ENCODE peak calls at places on chromosomes 3 and 15, in six cellular contexts. D is left lung; I is lung; O is right cardiac atrium; S is A549; Z is naive thymus-derived CD4-positive, alpha-beta T cell. K is an unnamed sample. For H3K4me1, the result is how much of the 10 kb centered on the place peaks cover.

GRCh38 chr3:89256395-89256794 is 149.0 kb downstream of the EPHA3 start:
- ATAC-seq in D (no peak), I (no peak), O (no peak), S (no peak), Z (no peak), K (no peak)

GRCh38 chr3:113832477-113833164 is 6.0 kb upstream of the GRAMD1C start:
- ATAC-seq in D (no peak), I (no peak), O (no peak), S (no peak), Z (no peak), K (no peak)

GRCh38 chr3:74750901-74751300 is 136.4 kb upstream of the CNTN3 start:
- ATAC-seq in D (no peak), I (no peak), O (no peak), S (no peak), Z (no peak), K (no peak)

GRCh38 chr3:72039677-72040076 is 254.7 kb upstream of the PROK2 start:
- ATAC-seq in D (no peak), I (no peak), O (no peak), S (no peak), Z (no peak), K (no peak)

GRCh38 chr15:33089878-33090757 is 104.4 kb downstream of the FMN1 start:
- ATAC-seq in D (peak), I (peak), O (peak), S (no peak), Z (no peak), K (peak)

GRCh38 chr3:42545284-42545900 is 36.4 kb downstream of the SEC22C start:
- ATAC-seq in D (peak), I (no peak), O (peak), S (no peak), Z (no peak), K (no peak)

GRCh38 chr15:73991260-73991659 is 835 bp downstream of the STOML1 start:
- ATAC-seq in D (peak), I (peak), O (peak), S (no peak), Z (no peak), K (peak)

GRCh38 chr15:51602484-51602883 is 20.1 kb downstream of the DMXL2 start:
- ATAC-seq in D (no peak), I (no peak), O (no peak), S (no peak), Z (no peak), K (no peak)

GRCh38 chr3:70857926-70858325 is 545.5 kb upstream of the MDFIC2 start:
- ATAC-seq in D (no peak), I (no peak), O (no peak), S (no peak), Z (no peak), K (no peak)

GRCh38 chr3:39313289-39313688 is 16.2 kb upstream of the CCR8 start:
- ATAC-seq in D (no peak), I (no peak), O (no peak), S (no peak), Z (no peak), K (no peak)

GRCh38 chr3:59759298-59760169 is 709.7 kb upstream of the CFAP20DC start:
- ATAC-seq in D (no peak), I (no peak), O (peak), S (no peak), Z (no peak), K (no peak)

GRCh38 chr3:51672083-51672475 is 1.0 kb downstream of the TEX264 start:
- ATAC-seq in D (no peak), I (no peak), O (no peak), S (no peak), Z (no peak), K (no peak)

GRCh38 chr15:56233549-56233948 is 10.1 kb downstream of the RFX7 start:
- ATAC-seq in D (no peak), I (no peak), O (no peak), S (no peak), Z (no peak), K (no peak)

GRCh38 chr15:81531141-81531592 is 157.2 kb upstream of the TMC3 start:
- ATAC-seq in D (no peak), I (no peak), O (peak), S (no peak), Z (no peak), K (no peak)

GRCh38 chr3:62667714-62668113 is 207.5 kb downstream of the CADPS start:
- ATAC-seq in D (no peak), I (no peak), O (no peak), S (peak), Z (no peak), K (no peak)

GRCh38 chr3:125916376-125916978 is 52.5 kb upstream of the ROPN1B start:
- ATAC-seq in D (peak), I (peak), O (peak), S (peak), Z (peak), K (peak)

GRCh38 chr15:40002295-40002694 is 36.7 kb downstream of the SRP14 start:
- ATAC-seq in D (no peak), I (no peak), O (no peak), S (no peak), Z (no peak), K (no peak)

GRCh38 chr15:29740692-29741311 is 81.5 kb downstream of the TJP1 start:
- ATAC-seq in D (no peak), I (no peak), O (no peak), S (peak), Z (no peak), K (no peak)

GRCh38 chr3:186070550-186070949 is 38.3 kb downstream of the ETV5 start:
- ATAC-seq in D (no peak), I (no peak), O (no peak), S (no peak), Z (no peak), K (no peak)

GRCh38 chr15:67937153-67937761 is 97.4 kb upstream of the RNU6-1 start:
- ATAC-seq in D (no peak), I (no peak), O (peak), S (peak), Z (no peak), K (no peak)

GRCh38 chr3:124837065-124837464 is 50.1 kb downstream of the ITGB5 start:
- ATAC-seq in D (no peak), I (no peak), O (peak), S (no peak), Z (no peak), K (peak)

GRCh38 chr3:141740349-141740748 is 2.3 kb downstream of the RNF7 start:
- ATAC-seq in D (no peak), I (no peak), O (no peak), S (no peak), Z (no peak), K (no peak)

GRCh38 chr15:31081568-31082250 is 19.8 kb downstream of the TRPM1 start:
- ATAC-seq in D (peak), I (peak), O (no peak), S (peak), Z (no peak), K (no peak)

GRCh38 chr15:80978685-80979084 is 10.9 kb downstream of the MESD start:
- ATAC-seq in D (peak), I (no peak), O (no peak), S (no peak), Z (no peak), K (no peak)

GRCh38 chr3:100209948-100210776 is 50.6 kb upstream of the TBC1D23 start:
- ATAC-seq in D (peak), I (no peak), O (peak), S (no peak), Z (peak), K (peak)

GRCh38 chr3:126983653-126984390 is 907 bp downstream of the PLXNA1 start:
- ATAC-seq in D (peak), I (no peak), O (peak), S (no peak), Z (no peak), K (peak)

GRCh38 chr15:60526127-60526616 is 47.2 kb upstream of the ICE2 start:
- ATAC-seq in D (no peak), I (no peak), O (peak), S (no peak), Z (peak), K (no peak)

GRCh38 chr3:165883866-165884478 is 46.7 kb upstream of the BCHE start:
- ATAC-seq in D (no peak), I (no peak), O (no peak), S (peak), Z (no peak), K (no peak)

GRCh38 chr15:68364028-68364659 is 67.8 kb downstream of the ITGA11 start:
- ATAC-seq in D (no peak), I (no peak), O (peak), S (no peak), Z (no peak), K (no peak)

GRCh38 chr3:169923189-169923588 is 11.8 kb downstream of the SAMD7 start:
- ATAC-seq in D (no peak), I (no peak), O (peak), S (no peak), Z (no peak), K (no peak)

GRCh38 chr15:79071901-79072300 is 18.7 kb downstream of the RASGRF1 start:
- ATAC-seq in D (peak), I (no peak), O (peak), S (no peak), Z (no peak), K (peak)

GRCh38 chr3:108047987-108048386 is 42.8 kb downstream of the CD47 start:
- ATAC-seq in D (no peak), I (no peak), O (no peak), S (no peak), Z (no peak), K (no peak)

GRCh38 chr3:6119367-6119766 is 741.5 kb upstream of the GRM7 start:
- ATAC-seq in D (no peak), I (no peak), O (no peak), S (no peak), Z (no peak), K (no peak)

GRCh38 chr15:99324082-99324620 is 72.9 kb downstream of the LRRC28 start:
- ATAC-seq in D (peak), I (peak), O (peak), S (peak), Z (no peak), K (peak)

GRCh38 chr3:194198938-194199337 is 63.0 kb downstream of the HES1 start:
- ATAC-seq in D (no peak), I (no peak), O (no peak), S (no peak), Z (no peak), K (no peak)

GRCh38 chr3:71066849-71067261 is 516.7 kb downstream of the FOXP1 start:
- ATAC-seq in D (peak), I (no peak), O (no peak), S (no peak), Z (peak), K (peak)

GRCh38 chr15:79432345-79433311 is 492 bp downstream of the MINAR1 start:
- ATAC-seq in D (peak), I (no peak), O (peak), S (peak), Z (no peak), K (no peak)

GRCh38 chr3:123783811-123784210 is 100.3 kb downstream of the MYLK start:
- ATAC-seq in D (no peak), I (no peak), O (peak), S (no peak), Z (no peak), K (no peak)

GRCh38 chr3:191376742-191377141 is 46.4 kb upstream of the UTS2B start:
- ATAC-seq in D (peak), I (no peak), O (peak), S (no peak), Z (no peak), K (no peak)

DNA sequence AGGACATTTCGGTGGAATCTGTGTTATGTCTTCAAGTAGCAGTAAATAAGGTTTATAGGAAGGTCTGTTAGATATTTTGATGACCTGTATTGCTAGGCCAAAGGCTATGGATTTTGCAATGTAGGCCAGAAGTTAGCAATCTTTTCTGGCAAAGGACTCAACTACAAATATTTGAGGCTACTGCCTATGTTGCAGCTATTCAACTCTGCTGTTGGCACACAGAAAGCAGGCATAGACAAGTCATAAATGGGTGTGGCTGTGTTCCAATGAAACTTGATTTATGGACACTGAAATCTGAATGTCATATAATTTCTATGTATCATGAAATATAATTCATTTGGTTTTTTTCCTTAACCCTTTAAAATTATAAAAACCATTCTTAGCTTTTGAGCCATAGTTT is 438.7 kb upstream of the C2CD4B start:
- ATAC-seq in D (no peak), I (no peak), O (peak), S (peak), Z (no peak), K (peak)
- H3K4me1 ChIP-seq in D (under half), I (under half), O (under half), S (half or more), Z (under half), K (under half)

GRCh38 chr15:69760263-69760855 is 307.7 kb downstream of the RPLP1 start:
- ATAC-seq in D (peak), I (peak), O (peak), S (no peak), Z (peak), K (peak)
- H3K4me1 ChIP-seq in D (under half), I (under half), O (under half), S (under half), Z (half or more), K (under half)

GRCh38 chr3:129018271-129018670 is 17.2 kb downstream of the EFCC1 start:
- ATAC-seq in D (peak), I (no peak), O (no peak), S (no peak), Z (no peak), K (no peak)
- H3K4me1 ChIP-seq in D (under half), I (under half), O (under half), S (under half), Z (under half), K (under half)

DNA sequence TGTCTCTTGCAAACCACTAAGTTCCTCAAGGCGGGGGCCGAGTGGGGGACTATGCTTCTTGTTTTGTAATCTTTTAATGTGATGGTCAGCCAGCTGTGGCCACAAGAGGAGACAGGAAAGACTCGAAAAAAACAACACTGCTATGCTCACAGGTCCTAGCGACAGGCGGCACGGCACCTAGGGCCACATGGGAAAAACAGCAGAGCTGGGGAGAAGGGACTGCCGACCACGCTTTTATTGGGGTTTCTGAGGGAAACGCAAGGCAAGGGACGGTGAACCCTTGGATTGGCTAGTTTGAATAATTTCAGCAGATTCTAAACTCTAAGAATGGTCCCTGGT is 110.3 kb downstream of the AQP9 start:
- ATAC-seq in D (no peak), I (no peak), O (no peak), S (no peak), Z (no peak), K (no peak)
- H3K4me1 ChIP-seq in D (under half), I (under half), O (under half), S (under half), Z (under half), K (under half)

GRCh38 chr15:41013698-41014414 is 60.6 kb downstream of the CHAC1 start:
- ATAC-seq in D (peak), I (no peak), O (no peak), S (no peak), Z (peak), K (no peak)

GRCh38 chr15:41019174-41019573 is 65.9 kb downstream of the CHAC1 start:
- ATAC-seq in D (no peak), I (no peak), O (peak), S (no peak), Z (no peak), K (no peak)

GRCh38 chr15:41020311-41020710 is 67.0 kb downstream of the CHAC1 start:
- ATAC-seq in D (no peak), I (no peak), O (no peak), S (no peak), Z (no peak), K (no peak)

GRCh38 chr15:41018534-41018933 is 65.3 kb downstream of the CHAC1 start:
- ATAC-seq in D (peak), I (peak), O (peak), S (no peak), Z (no peak), K (no peak)

GRCh38 chr15:41017051-41017735 is 63.9 kb downstream of the CHAC1 start:
- ATAC-seq in D (no peak), I (no peak), O (no peak), S (no peak), Z (no peak), K (no peak)
- H3K4me1 ChIP-seq in D (under half), I (under half), O (under half), S (under half), Z (under half), K (under half)

GRCh38 chr3:4394567-4394966 is 72.5 kb downstream of the SUMF1 start:
- ATAC-seq in D (no peak), I (no peak), O (no peak), S (no peak), Z (no peak), K (no peak)

GRCh38 chr3:4392992-4393391 is 74.1 kb downstream of the SUMF1 start:
- ATAC-seq in D (no peak), I (no peak), O (no peak), S (no peak), Z (no peak), K (no peak)

GRCh38 chr3:4395448-4395847 is 71.6 kb downstream of the SUMF1 start:
- ATAC-seq in D (no peak), I (no peak), O (no peak), S (no peak), Z (no peak), K (no peak)

GRCh38 chr3:4396006-4396405 is 71.1 kb downstream of the SUMF1 start:
- ATAC-seq in D (no peak), I (no peak), O (no peak), S (no peak), Z (no peak), K (no peak)

GRCh38 chr3:4394048-4394447 is 73.0 kb downstream of the SUMF1 start:
- ATAC-seq in D (no peak), I (no peak), O (no peak), S (no peak), Z (peak), K (no peak)
- H3K4me1 ChIP-seq in D (under half), I (under half), O (under half), S (under half), Z (under half), K (under half)

DNA sequence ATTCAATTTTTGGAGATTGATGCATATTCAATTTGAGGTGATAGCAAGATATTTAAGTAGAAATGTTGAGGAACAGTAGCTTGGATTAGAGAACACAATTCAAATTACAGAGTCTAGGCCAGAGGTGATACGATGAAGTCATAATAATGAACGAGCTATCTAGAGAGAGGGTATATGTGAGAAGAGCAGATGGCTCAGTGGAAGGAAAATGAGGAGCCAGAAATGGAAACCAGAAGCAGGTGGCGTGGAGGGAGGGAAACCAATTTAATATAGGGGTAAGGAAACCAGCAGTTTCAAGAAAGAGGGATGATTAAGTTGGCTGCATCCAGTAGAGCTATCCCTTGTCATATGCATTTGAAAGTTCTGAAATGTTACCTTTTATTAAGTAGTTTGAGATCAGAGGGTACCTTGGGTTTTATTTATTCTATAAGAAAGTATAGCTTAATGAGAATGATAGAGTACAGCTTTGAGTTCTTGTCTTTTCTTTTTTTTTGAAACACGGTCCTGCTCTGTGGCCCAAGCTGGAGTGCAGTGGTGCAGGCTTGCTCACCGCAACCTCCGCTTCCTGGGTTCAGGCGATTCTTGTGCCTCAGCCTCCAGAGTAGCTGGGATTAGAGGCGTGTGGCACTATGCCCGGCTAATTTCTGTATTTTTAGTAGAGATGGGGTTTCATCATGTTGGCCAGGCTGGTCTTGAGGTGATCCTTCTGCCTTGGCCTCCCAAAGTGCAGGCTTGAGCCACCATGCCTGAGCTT is 22.1 kb downstream of the NCK1 start:
- ATAC-seq in D (no peak), I (no peak), O (no peak), S (no peak), Z (no peak), K (no peak)
- H3K4me1 ChIP-seq in D (under half), I (under half), O (under half), S (under half), Z (under half), K (under half)

DNA sequence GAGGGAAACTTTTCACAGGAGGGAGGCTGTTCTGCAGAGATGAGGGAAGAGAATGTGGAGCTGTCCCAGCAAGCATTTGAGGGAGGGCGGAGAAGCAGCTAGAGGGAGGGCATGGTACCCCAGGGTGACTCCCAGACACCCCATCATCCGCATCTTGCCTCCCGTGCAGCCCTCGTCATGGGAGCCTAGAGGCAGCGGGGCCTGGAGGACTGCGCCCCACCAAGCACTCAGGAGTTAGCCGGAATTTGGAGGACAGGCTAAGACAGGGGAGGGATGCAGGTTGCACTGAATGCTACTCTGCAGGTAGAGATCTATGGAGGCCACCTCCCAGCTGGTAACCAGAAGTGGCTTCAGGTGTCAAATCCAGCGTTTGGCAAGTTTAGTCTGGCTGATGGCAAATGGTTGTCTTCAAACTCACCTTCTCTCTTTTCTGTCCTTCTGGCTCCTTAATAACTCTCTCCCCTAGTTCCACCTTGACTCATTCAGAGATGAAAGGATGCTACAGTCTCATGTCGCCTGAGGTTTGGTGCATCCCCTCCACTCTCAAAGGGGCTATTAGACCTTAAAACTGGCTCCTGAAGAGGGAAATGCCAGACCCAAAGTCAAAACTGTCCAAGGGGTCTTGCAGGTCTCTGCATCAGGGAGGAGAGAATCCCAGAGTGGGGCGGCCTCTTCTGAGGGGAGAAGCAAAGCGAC is 155.9 kb upstream of the TLE3 start:
- ATAC-seq in D (no peak), I (no peak), O (no peak), S (no peak), Z (no peak), K (no peak)
- H3K4me1 ChIP-seq in D (under half), I (under half), O (under half), S (under half), Z (under half), K (under half)

DNA sequence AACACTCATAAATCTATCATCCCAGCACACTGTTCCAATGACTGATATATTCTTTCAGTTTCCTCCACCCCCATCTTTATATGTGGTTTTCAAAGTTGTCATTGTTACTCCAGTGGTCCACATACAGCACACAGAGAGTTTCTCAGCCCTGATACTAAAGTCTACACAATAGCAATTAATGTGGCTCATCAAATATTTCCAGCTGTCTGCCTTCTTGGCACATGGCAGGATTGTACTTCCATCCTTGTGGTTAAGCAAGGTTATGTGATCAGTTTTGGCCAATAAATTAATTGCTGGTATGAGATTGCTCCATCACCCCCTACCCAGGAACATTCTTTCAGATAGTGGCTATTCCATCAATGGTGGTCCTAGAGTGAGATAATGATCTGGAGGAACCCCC is 221.8 kb downstream of the PDCD6IP start:
- ATAC-seq in D (no peak), I (no peak), O (no peak), S (no peak), Z (no peak), K (no peak)
- H3K4me1 ChIP-seq in D (under half), I (under half), O (under half), S (under half), Z (under half), K (under half)

K was measured in gastroesophageal sphincter.